ENCODE peak calls at places on chromosomes 11 and 22, in ten cellular contexts. O is GM19239; R is HT-29; J is hippocampal formation; H is sciatic nerve; S is activated CD4-positive, alpha-beta T cell treated with anti-CD3 and anti-CD28 coated beads for 24 hours; Z is GOT3; V is thoracic aorta; G is activated T-helper 1 cell treated with Interleukin-2 at 50 U/mL for 16 hours; T is stimulated activated CD8-positive, alpha-beta memory T cell treated with anti-CD3 and anti-CD28 coated beads, Interleukin-4, amount 100 ng/mL, for 1 hour. M is an unnamed sample.
A peak's percentile ranks its signal among the peaks of the same experiment; 100 is the strongest.

GRCh38 chr11:72591785-72592490 is 82.3 kb downstream of the PDE2A start:
- DNase-seq in O (no peak), R (no peak), J (peak; percentile 37), H (no peak), S (no peak), Z (no peak), V (no peak), G (peak; percentile 24), T (no peak), M (no peak)

GRCh38 chr11:32137263-32137662 is 46.4 kb downstream of the RCN1 start:
- DNase-seq in O (no peak), R (no peak), J (no peak), H (no peak), S (no peak), Z (no peak), V (no peak), G (no peak), T (no peak), M (peak; percentile 69)

GRCh38 chr22:28497188-28497587 is 182.5 kb downstream of the TTC28 start:
- DNase-seq in O (no peak), R (no peak), J (no peak), H (no peak), S (no peak), Z (no peak), V (no peak), G (no peak), T (no peak), M (no peak)

GRCh38 chr11:111764621-111765020 is 1.6 kb downstream of the PPP2R1B start:
- DNase-seq in O (no peak), R (no peak), J (no peak), H (no peak), S (no peak), Z (no peak), V (no peak), G (no peak), T (no peak), M (no peak)

GRCh38 chr11:35792846-35793192 is 130.2 kb downstream of the TRIM44 start:
- DNase-seq in O (peak; percentile 16), R (no peak), J (no peak), H (no peak), S (no peak), Z (no peak), V (no peak), G (no peak), T (no peak), M (no peak)

GRCh38 chr11:117090111-117090706 is 8.0 kb downstream of the SIK3 start:
- DNase-seq in O (no peak), R (no peak), J (no peak), H (no peak), S (no peak), Z (no peak), V (no peak), G (no peak), T (no peak), M (no peak)

GRCh38 chr22:50261615-50262459 is at the start of gene MAPK12:
- DNase-seq in O (peak; percentile 97), R (no peak), J (no peak), H (no peak), S (no peak), Z (no peak), V (no peak), G (no peak), T (no peak), M (peak; percentile 12)

GRCh38 chr22:19854778-19855503 is at the start of the genes GNB1L and RTL10:
- DNase-seq in O (peak; percentile 94), R (peak; percentile 100), J (peak; percentile 92), H (peak; percentile 98), S (peak; percentile 93), Z (peak; percentile 93), V (peak; percentile 79), G (peak; percentile 95), T (peak; percentile 81), M (peak; percentile 90)

GRCh38 chr11:34380696-34381095 is 22.9 kb upstream of the ABTB2 start:
- DNase-seq in O (no peak), R (peak; percentile 19), J (no peak), H (no peak), S (no peak), Z (no peak), V (no peak), G (no peak), T (no peak), M (peak; percentile 68)

GRCh38 chr22:45612451-45612901 is 59.2 kb upstream of the ATXN10 start:
- DNase-seq in O (no peak), R (no peak), J (no peak), H (peak; percentile 78), S (no peak), Z (peak; percentile 50), V (peak; percentile 13), G (no peak), T (no peak), M (no peak)

GRCh38 chr22:22786301-22787115 is 101.1 kb upstream of the IGLL5 start:
- DNase-seq in O (no peak), R (no peak), J (no peak), H (no peak), S (no peak), Z (no peak), V (no peak), G (no peak), T (no peak), M (no peak)

GRCh38 chr11:118931576-118931975 is 5.8 kb upstream of the BCL9L start:
- DNase-seq in O (no peak), R (no peak), J (no peak), H (no peak), S (no peak), Z (no peak), V (no peak), G (no peak), T (no peak), M (no peak)

GRCh38 chr11:99534812-99535211 is 514.1 kb downstream of the CNTN5 start:
- DNase-seq in O (no peak), R (no peak), J (no peak), H (no peak), S (no peak), Z (no peak), V (no peak), G (no peak), T (no peak), M (no peak)

GRCh38 chr11:34250732-34251639 is 106.8 kb downstream of the ABTB2 start:
- DNase-seq in O (peak; percentile 33), R (no peak), J (no peak), H (peak; percentile 72), S (peak; percentile 51), Z (no peak), V (peak; percentile 43), G (peak; percentile 47), T (peak; percentile 39), M (peak; percentile 75)

GRCh38 chr11:7965386-7965785 is at the start of gene NLRP10:
- DNase-seq in O (no peak), R (no peak), J (no peak), H (no peak), S (no peak), Z (no peak), V (no peak), G (no peak), T (no peak), M (no peak)